ENCODE peak calls at places on chromosomes 11 and 22, in five cellular contexts. R is foreskin keratinocyte, F is esophagus squamous epithelium, U is H1, V is kidney. M is an unnamed sample.

GRCh38 chr11:121575250-121575962 is 122.6 kb upstream of the SORL1-AS1 start:
- DNase-seq in R (no peak), F (no peak), U (no peak), V (peak), M (no peak)

GRCh38 chr22:31344369-31345330 is 1.5 kb downstream of the PATZ1 start:
- DNase-seq in R (no peak), F (no peak), U (peak), V (peak), M (peak)

GRCh38 chr11:57312511-57313021 is 12.2 kb downstream of the TNKS1BP1 start:
- DNase-seq in R (no peak), F (no peak), U (no peak), V (peak), M (no peak)

GRCh38 chr11:46918087-46918751 is at the start of gene LRP4:
- DNase-seq in R (no peak), F (no peak), U (peak), V (peak), M (peak)

GRCh38 chr11:120121336-120121735 is 16.6 kb downstream of the TRIM29 start:
- DNase-seq in R (peak), F (no peak), U (no peak), V (no peak), M (no peak)

GRCh38 chr22:21673534-21674321 is 7.9 kb downstream of the PPIL2 start:
- DNase-seq in R (no peak), F (no peak), U (no peak), V (no peak), M (no peak)

GRCh38 chr11:11456896-11457295 is 103.8 kb upstream of the CSNK2A3 start:
- DNase-seq in R (no peak), F (no peak), U (no peak), V (no peak), M (no peak)

GRCh38 chr11:31873115-31873514 is 62.0 kb upstream of the PAX6 start:
- DNase-seq in R (no peak), F (no peak), U (no peak), V (no peak), M (no peak)

GRCh38 chr11:23079382-23079813 is 219.1 kb upstream of the CCDC179 start:
- DNase-seq in R (no peak), F (no peak), U (no peak), V (no peak), M (no peak)

GRCh38 chr22:37243402-37244113 is 511 bp downstream of the RAC2 start:
- DNase-seq in R (no peak), F (no peak), U (no peak), V (peak), M (no peak)

GRCh38 chr11:63998558-63999348 is 12.5 kb downstream of the OTUB1 start:
- DNase-seq in R (peak), F (no peak), U (peak), V (peak), M (no peak)

GRCh38 chr11:12149672-12150225 is 39.4 kb downstream of the MICAL2 start:
- DNase-seq in R (no peak), F (no peak), U (no peak), V (no peak), M (no peak)

GRCh38 chr11:82675838-82676237 is 57.8 kb downstream of the FAM181B start:
- DNase-seq in R (no peak), F (no peak), U (peak), V (no peak), M (no peak)

GRCh38 chr11:114099392-114100178 is 40.1 kb downstream of the ZBTB16 start:
- DNase-seq in R (no peak), F (no peak), U (no peak), V (no peak), M (no peak)

GRCh38 chr11:122069946-122070345 is 46.1 kb downstream of the BLID start:
- DNase-seq in R (peak), F (no peak), U (no peak), V (peak), M (peak)

GRCh38 chr11:36090351-36091245 is 146.7 kb downstream of the LDLRAD3 start:
- DNase-seq in R (no peak), F (no peak), U (no peak), V (no peak), M (no peak)
- TF ChIP-seq CTCF in R (no peak), F (no peak), U (peak), V (no peak), M (no peak)

GRCh38 chr22:49015993-49016908 is 811.4 kb downstream of the BRD1 start:
- DNase-seq in R (no peak), F (no peak), U (peak), V (peak), M (no peak)
- TF ChIP-seq CTCF in R (no peak), F (no peak), U (no peak), V (no peak), M (no peak)

DNA sequence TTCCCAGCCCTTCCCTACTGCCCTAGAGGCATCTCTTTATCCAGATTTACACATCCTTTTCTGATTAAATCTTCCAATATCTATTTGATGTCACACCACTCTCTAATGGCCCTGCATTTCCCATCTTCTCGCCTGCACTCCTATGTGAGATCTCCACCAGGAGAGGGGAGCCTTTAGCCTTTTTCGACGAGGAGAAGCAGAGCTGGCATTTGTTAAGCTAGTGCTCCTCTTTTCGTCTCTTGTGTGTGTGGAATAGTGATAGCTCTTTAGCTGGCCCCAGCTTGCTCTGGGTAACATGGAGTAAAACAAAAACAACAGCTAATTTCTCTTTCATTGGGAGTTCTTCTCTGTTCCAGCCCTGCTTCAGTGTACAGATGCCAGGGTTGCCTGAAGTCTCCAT is 536.5 kb downstream of the NTM start:
- DNase-seq in R (no peak), F (no peak), U (no peak), V (no peak), M (no peak)
- TF ChIP-seq CTCF in R (peak), F (no peak), U (peak), V (no peak), M (no peak)

GRCh38 chr22:42275970-42276369 is 5.5 kb upstream of the TCF20 start:
- DNase-seq in R (no peak), F (no peak), U (no peak), V (no peak), M (no peak)

GRCh38 chr22:42277232-42277753 is 6.8 kb upstream of the TCF20 start:
- DNase-seq in R (no peak), F (no peak), U (no peak), V (no peak), M (no peak)

GRCh38 chr22:42279425-42280020 is 9.1 kb upstream of the TCF20 start:
- DNase-seq in R (no peak), F (no peak), U (no peak), V (peak), M (no peak)

GRCh38 chr22:42280140-42280539 is 9.7 kb upstream of the TCF20 start:
- DNase-seq in R (no peak), F (no peak), U (no peak), V (peak), M (no peak)

DNA sequence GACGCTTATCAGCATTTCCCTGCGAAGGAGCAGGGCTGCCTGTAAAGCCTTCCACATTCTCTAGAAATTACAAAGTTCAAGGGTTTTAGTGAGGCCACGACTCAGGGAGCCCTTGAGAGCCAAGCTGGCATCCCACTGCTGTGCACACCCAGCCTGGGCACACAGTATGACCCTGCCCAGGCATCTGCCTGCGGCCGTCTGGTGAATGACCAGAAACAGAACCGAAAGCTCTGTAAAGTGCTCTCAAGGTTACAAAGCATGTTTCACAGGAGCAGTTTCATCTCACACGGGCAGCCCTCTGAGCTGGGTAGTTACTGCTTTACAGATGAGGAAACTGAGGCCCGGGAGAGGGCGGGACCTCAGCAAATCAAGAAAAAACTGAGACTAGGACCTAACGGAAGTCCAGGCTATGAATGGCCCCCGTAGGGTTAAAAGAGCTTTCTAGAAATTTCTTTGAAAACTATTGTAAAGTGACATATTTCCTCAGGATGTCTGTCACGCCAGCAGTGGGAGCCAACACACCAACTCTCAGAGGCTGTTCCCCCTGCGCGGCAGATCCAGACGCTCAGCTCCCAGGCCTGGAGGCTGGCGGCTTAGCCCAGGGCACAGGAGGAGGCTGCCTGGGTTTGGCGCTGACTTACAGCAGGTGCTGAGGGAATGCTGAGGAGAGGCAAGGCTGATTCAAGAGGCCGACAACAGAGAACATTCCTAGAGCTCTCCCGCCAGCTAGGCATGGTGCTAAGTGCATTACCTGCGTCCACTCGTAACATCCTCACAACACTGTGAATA is 7.7 kb upstream of the TCF20 start:
- DNase-seq in R (no peak), F (no peak), U (no peak), V (peak), M (no peak)
- TF ChIP-seq CTCF in R (peak), F (peak), U (peak), V (no peak), M (no peak)

DNA sequence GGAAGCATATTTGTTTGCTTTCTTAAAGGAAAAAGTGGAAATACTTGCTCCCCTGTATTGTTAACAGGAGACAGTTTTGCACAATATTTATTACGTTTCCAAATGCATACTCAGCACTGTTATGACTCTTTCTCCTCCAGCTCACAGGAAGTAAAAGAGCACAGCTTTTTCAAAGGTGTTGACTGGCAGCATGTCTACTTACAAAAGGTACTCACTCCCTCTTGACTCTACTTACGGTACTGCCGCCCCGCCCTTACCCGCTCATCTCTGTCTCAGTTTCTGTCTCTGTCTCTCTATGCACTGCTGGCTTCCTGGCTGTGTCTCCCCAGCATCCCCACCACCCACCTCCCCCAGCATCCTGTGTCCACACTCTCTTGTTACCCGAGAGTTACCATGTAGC is 32.2 kb upstream of the MYO18B start:
- DNase-seq in R (no peak), F (no peak), U (no peak), V (no peak), M (no peak)
- TF ChIP-seq CTCF in R (peak), F (no peak), U (no peak), V (no peak), M (no peak)

GRCh38 chr22:41535244-41535643 is 9.0 kb downstream of the POLR3H start:
- DNase-seq in R (no peak), F (no peak), U (no peak), V (no peak), M (no peak)
- TF ChIP-seq CTCF in R (peak), F (no peak), U (peak), V (no peak), M (no peak)

GRCh38 chr22:22684605-22685561 is 40.5 kb downstream of the GGTLC2 start:
- DNase-seq in R (no peak), F (no peak), U (peak), V (no peak), M (no peak)
- TF ChIP-seq CTCF in R (peak), F (peak), U (peak), V (peak), M (no peak)

GRCh38 chr11:2975594-2975993 is 16.5 kb downstream of the NAP1L4 start:
- DNase-seq in R (no peak), F (no peak), U (no peak), V (no peak), M (no peak)
- TF ChIP-seq CTCF in R (peak), F (peak), U (peak), V (peak), M (no peak)

GRCh38 chr11:35105319-35106063 is 33.5 kb upstream of the CD44 start:
- DNase-seq in R (no peak), F (no peak), U (no peak), V (no peak), M (no peak)

GRCh38 chr11:35106595-35106994 is 32.4 kb upstream of the CD44 start:
- DNase-seq in R (no peak), F (no peak), U (no peak), V (no peak), M (no peak)

GRCh38 chr11:35104655-35105054 is 34.3 kb upstream of the CD44 start:
- DNase-seq in R (no peak), F (no peak), U (no peak), V (no peak), M (no peak)

GRCh38 chr11:35109827-35110226 is 29.1 kb upstream of the CD44 start:
- DNase-seq in R (no peak), F (no peak), U (no peak), V (no peak), M (no peak)

DNA sequence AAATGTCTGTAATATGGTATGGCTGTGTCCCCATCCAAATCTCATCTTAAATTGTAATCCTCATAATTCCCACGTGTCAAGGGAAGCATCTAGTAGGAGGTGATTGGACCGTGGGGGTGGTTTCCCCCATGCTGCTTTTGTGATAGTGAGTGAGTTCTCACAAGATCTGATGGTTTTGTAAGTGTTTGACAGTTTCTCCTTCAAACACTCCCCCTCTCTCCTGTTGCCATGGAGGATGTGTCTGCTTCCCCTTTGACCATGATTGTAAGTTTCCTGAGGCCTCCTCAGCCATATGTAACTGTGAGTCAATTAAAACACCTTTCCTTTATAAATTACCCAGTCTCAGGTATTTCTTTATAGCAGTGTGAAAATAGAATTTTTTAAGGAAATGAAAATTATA is 31.1 kb upstream of the CD44 start:
- DNase-seq in R (no peak), F (no peak), U (no peak), V (no peak), M (no peak)
- TF ChIP-seq CTCF in R (no peak), F (no peak), U (no peak), V (no peak), M (no peak)